ENCODE peak calls at places on chromosome 16, in five cellular contexts. One of them, this sample, is unnamed.

GRCh38 chr16:28524544-28525179 is 14.1 kb downstream of the NUPR1 start:
- DNase-seq in non-pigmented ciliary epithelial cell: no peak
- DNase-seq in HFF-Myc: no peak
- DNase-seq in stimulated activated CD4-positive, alpha-beta T cell treated with anti-CD3 and anti-CD28 coated beads, Interleukin-4, amount 100 ng/mL, for 1 hour: no peak
- DNase-seq in DND-41: no peak
- DNase-seq in this sample: no peak

GRCh38 chr16:364091-364490 is 6.2 kb downstream of the MRPL28 start:
- DNase-seq in stimulated activated CD4-positive, alpha-beta T cell treated with anti-CD3 and anti-CD28 coated beads, Interleukin-4, amount 100 ng/mL, for 1 hour: no peak
- DNase-seq in non-pigmented ciliary epithelial cell: no peak
- DNase-seq in DND-41: no peak
- DNase-seq in HFF-Myc: no peak
- DNase-seq in this sample: no peak

GRCh38 chr16:85393674-85394510 is 219.2 kb upstream of the GSE1 start:
- DNase-seq in stimulated activated CD4-positive, alpha-beta T cell treated with anti-CD3 and anti-CD28 coated beads, Interleukin-4, amount 100 ng/mL, for 1 hour: peak
- DNase-seq in DND-41: peak
- DNase-seq in non-pigmented ciliary epithelial cell: no peak
- DNase-seq in HFF-Myc: no peak
- DNase-seq in this sample: peak

GRCh38 chr16:28212532-28212873 is 738 bp upstream of the XPO6 start:
- DNase-seq in non-pigmented ciliary epithelial cell: no peak
- DNase-seq in DND-41: no peak
- DNase-seq in HFF-Myc: no peak
- DNase-seq in stimulated activated CD4-positive, alpha-beta T cell treated with anti-CD3 and anti-CD28 coated beads, Interleukin-4, amount 100 ng/mL, for 1 hour: no peak
- DNase-seq in this sample: peak

GRCh38 chr16:84303516-84303915 is 8.8 kb downstream of the WFDC1 start:
- DNase-seq in non-pigmented ciliary epithelial cell: no peak
- DNase-seq in stimulated activated CD4-positive, alpha-beta T cell treated with anti-CD3 and anti-CD28 coated beads, Interleukin-4, amount 100 ng/mL, for 1 hour: no peak
- DNase-seq in HFF-Myc: no peak
- DNase-seq in DND-41: no peak
- DNase-seq in this sample: no peak

GRCh38 chr16:4729876-4730275 is 4.2 kb downstream of the ANKS3 start:
- DNase-seq in non-pigmented ciliary epithelial cell: no peak
- DNase-seq in DND-41: no peak
- DNase-seq in stimulated activated CD4-positive, alpha-beta T cell treated with anti-CD3 and anti-CD28 coated beads, Interleukin-4, amount 100 ng/mL, for 1 hour: no peak
- DNase-seq in HFF-Myc: no peak
- DNase-seq in this sample: no peak

GRCh38 chr16:782766-783403 is 5.3 kb downstream of the RPUSD1 start:
- DNase-seq in DND-41: no peak
- DNase-seq in non-pigmented ciliary epithelial cell: no peak
- DNase-seq in HFF-Myc: no peak
- DNase-seq in stimulated activated CD4-positive, alpha-beta T cell treated with anti-CD3 and anti-CD28 coated beads, Interleukin-4, amount 100 ng/mL, for 1 hour: no peak
- DNase-seq in this sample: no peak

GRCh38 chr16:11836653-11837244 is 14.6 kb downstream of the RSL1D1 start:
- DNase-seq in stimulated activated CD4-positive, alpha-beta T cell treated with anti-CD3 and anti-CD28 coated beads, Interleukin-4, amount 100 ng/mL, for 1 hour: no peak
- DNase-seq in HFF-Myc: peak
- DNase-seq in non-pigmented ciliary epithelial cell: peak
- DNase-seq in DND-41: no peak
- DNase-seq in this sample: no peak

GRCh38 chr16:5678371-5678770 is 580.8 kb upstream of the EEF2KMT start:
- DNase-seq in stimulated activated CD4-positive, alpha-beta T cell treated with anti-CD3 and anti-CD28 coated beads, Interleukin-4, amount 100 ng/mL, for 1 hour: no peak
- DNase-seq in HFF-Myc: no peak
- DNase-seq in non-pigmented ciliary epithelial cell: no peak
- DNase-seq in DND-41: peak
- DNase-seq in this sample: peak

GRCh38 chr16:83438326-83438725 is 369.5 kb upstream of the HSBP1 start:
- DNase-seq in non-pigmented ciliary epithelial cell: no peak
- DNase-seq in DND-41: no peak
- DNase-seq in stimulated activated CD4-positive, alpha-beta T cell treated with anti-CD3 and anti-CD28 coated beads, Interleukin-4, amount 100 ng/mL, for 1 hour: no peak
- DNase-seq in HFF-Myc: no peak
- DNase-seq in this sample: no peak

GRCh38 chr16:16021020-16021419 is 71.6 kb downstream of the ABCC1 start:
- DNase-seq in non-pigmented ciliary epithelial cell: no peak
- DNase-seq in HFF-Myc: no peak
- DNase-seq in stimulated activated CD4-positive, alpha-beta T cell treated with anti-CD3 and anti-CD28 coated beads, Interleukin-4, amount 100 ng/mL, for 1 hour: no peak
- DNase-seq in DND-41: no peak
- DNase-seq in this sample: no peak

GRCh38 chr16:30063893-30064745 is 1.4 kb upstream of the ALDOA start:
- DNase-seq in DND-41: peak
- DNase-seq in HFF-Myc: no peak
- DNase-seq in stimulated activated CD4-positive, alpha-beta T cell treated with anti-CD3 and anti-CD28 coated beads, Interleukin-4, amount 100 ng/mL, for 1 hour: peak
- DNase-seq in non-pigmented ciliary epithelial cell: no peak
- DNase-seq in this sample: peak